ENCODE peak calls at places on chromosomes 11 and 22, in five cellular contexts. K is CD4-positive, alpha-beta memory T cell; O is fibroblast of lung; L is SK-N-SH; X is SJSA1. I is an unnamed sample. For H3K4me1, the result is how much of the 10 kb centered on the place peaks cover.

GRCh38 chr22:28942801-28943500 is 59.6 kb downstream of the ZNRF3 start:
- DNase-seq in X (no peak), K (no peak), L (no peak), O (no peak), I (no peak)

GRCh38 chr11:6568191-6568918 is 35.1 kb downstream of the RRP8 start:
- DNase-seq in X (no peak), O (peak), L (no peak), K (no peak), I (no peak)

GRCh38 chr11:26297179-26297970 is 34.6 kb upstream of the ANO3 start:
- DNase-seq in L (peak), K (no peak), O (peak), X (peak), I (no peak)

GRCh38 chr22:19527861-19528417 is 3.7 kb upstream of the CLDN5 start:
- DNase-seq in L (no peak), K (no peak), X (no peak), O (peak), I (no peak)

GRCh38 chr22:44538071-44538470 is 40.0 kb upstream of the RTL6 start:
- DNase-seq in O (no peak), X (no peak), L (no peak), K (no peak), I (no peak)

GRCh38 chr22:46057206-46057605 is 80.2 kb upstream of the WNT7B start:
- DNase-seq in K (no peak), L (no peak), X (no peak), O (peak), I (peak)

GRCh38 chr11:126438691-126439090 is 83.2 kb downstream of the ST3GAL4 start:
- DNase-seq in K (no peak), X (no peak), O (no peak), L (no peak), I (no peak)

GRCh38 chr11:37957717-37958116 is 1359.7 kb upstream of the RAG2 start:
- DNase-seq in O (no peak), K (no peak), X (no peak), L (no peak), I (no peak)

GRCh38 chr11:118884613-118885274 is 1.1 kb downstream of the CXCR5 start:
- DNase-seq in O (no peak), X (no peak), L (no peak), K (no peak), I (peak)

GRCh38 chr11:118881130-118881717 is 2.5 kb upstream of the CXCR5 start:
- DNase-seq in O (no peak), K (no peak), L (no peak), X (no peak), I (no peak)

GRCh38 chr11:118883368-118884071 is at the start of gene CXCR5:
- DNase-seq in L (no peak), O (no peak), K (peak), X (no peak), I (no peak)

GRCh38 chr11:118882489-118882888 is 1.2 kb upstream of the CXCR5 start:
- DNase-seq in L (no peak), X (no peak), K (no peak), O (no peak), I (no peak)

DNA sequence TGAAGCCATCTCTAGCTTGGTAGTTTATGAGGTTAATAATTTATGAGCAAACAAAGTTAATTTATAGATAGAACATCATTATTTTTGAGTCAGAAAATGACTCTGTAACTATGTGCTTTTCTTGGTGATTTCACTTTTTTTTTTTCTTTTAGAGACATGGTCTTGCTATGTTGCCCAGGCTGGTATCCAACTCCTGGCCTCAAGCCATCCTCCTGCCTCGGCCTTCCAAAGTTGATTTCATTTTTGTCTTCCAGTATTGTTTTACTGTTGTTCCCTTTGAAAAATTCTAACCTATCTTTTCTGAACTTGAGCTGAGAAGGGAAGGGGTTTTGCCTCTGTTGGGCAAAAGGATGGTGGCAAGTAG is 706 bp upstream of the CXCR5 start:
- DNase-seq in L (no peak), X (no peak), O (no peak), K (no peak), I (no peak)
- H3K27ac ChIP-seq in L (peak), X (no peak), O (no peak), K (peak), I (peak)

GRCh38 chr11:122707111-122707510 is 51.6 kb downstream of the UBASH3B start:
- DNase-seq in K (no peak), X (no peak), L (no peak), O (no peak), I (no peak)

GRCh38 chr11:122709042-122709760 is 53.7 kb downstream of the UBASH3B start:
- DNase-seq in X (peak), K (no peak), L (no peak), O (peak), I (no peak)

GRCh38 chr11:122706261-122706660 is 50.7 kb downstream of the UBASH3B start:
- DNase-seq in K (no peak), X (no peak), L (no peak), O (peak), I (no peak)

GRCh38 chr11:122705396-122705795 is 49.9 kb downstream of the UBASH3B start:
- DNase-seq in L (no peak), X (no peak), O (no peak), K (no peak), I (no peak)

DNA sequence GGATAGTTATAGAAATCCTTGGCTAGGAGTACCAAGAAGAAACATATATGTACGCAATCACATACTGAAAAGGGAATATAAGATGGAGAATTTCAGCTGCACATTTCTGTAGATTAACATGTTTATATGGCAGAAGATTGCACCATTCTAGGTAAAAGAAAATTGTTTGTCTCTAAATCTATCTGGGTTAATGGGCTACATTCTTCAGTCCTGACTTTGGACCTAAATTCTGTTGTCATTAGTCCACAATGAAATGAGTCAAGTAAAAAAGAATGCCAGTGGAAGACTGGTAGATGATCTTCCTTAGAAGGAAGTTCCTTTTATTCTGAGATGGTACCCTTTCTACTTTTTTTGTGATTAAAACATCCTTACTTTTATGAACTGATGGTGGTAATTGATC is 51.2 kb downstream of the UBASH3B start:
- DNase-seq in K (no peak), X (peak), L (no peak), O (peak), I (no peak)
- H3K4me1 ChIP-seq in K (under half), X (under half), L (under half), O (under half), I (under half)

GRCh38 chr22:27885977-27886842 is 32.8 kb downstream of the PITPNB start:
- DNase-seq in O (peak), K (peak), X (peak), L (peak), I (peak)

GRCh38 chr22:27880778-27881394 is 38.2 kb downstream of the PITPNB start:
- DNase-seq in L (peak), K (no peak), O (peak), X (peak), I (no peak)

GRCh38 chr22:27886843-27887151 is 32.3 kb downstream of the PITPNB start:
- DNase-seq in X (peak), L (no peak), O (no peak), K (no peak), I (no peak)

GRCh38 chr22:27881404-27881803 is 37.7 kb downstream of the PITPNB start:
- DNase-seq in O (peak), L (no peak), X (no peak), K (no peak), I (no peak)

DNA sequence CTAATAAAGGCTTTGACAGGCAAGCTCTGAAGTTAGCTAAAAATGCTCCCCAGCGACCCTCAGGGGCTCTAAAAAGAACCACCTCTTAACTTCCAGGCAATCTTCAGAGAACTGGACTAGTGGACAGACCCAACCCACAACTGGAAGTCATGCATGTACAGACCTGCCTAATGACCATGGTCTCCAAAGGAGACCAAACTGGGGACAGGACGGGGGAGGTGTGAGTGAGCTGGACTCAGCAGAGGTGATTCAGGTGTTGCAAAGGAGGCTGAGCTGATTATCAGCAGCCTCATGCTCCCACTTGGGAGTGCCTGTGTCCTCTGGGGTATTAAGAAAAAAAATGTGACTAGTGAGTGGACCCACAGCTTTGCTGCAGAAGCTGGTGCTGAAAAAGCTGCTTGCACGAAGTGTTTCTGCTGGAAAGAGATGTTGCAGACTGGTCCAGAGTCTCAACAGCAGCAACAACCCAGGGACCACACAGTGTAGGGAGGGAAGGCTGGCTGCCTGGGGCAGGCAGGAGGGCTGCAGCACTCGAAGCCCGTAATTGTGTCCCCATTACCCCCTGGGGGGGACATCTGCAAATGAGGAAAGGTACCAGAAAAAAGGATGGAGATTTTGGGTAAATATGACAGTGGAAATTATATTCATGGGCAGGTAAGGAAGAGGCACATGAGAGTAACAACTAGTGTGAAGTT is 35.3 kb downstream of the PITPNB start:
- DNase-seq in O (no peak), X (no peak), K (no peak), L (no peak), I (no peak)
- H3K27ac ChIP-seq in O (no peak), X (no peak), K (no peak), L (no peak), I (no peak)

GRCh38 chr11:79610139-79610538 is 169.3 kb upstream of the TENM4 start:
- DNase-seq in O (no peak), K (no peak), X (no peak), L (no peak), I (no peak)
- H3K4me1 ChIP-seq in O (under half), K (under half), X (under half), L (under half), I (under half)

GRCh38 chr22:43231724-43232034 is 44.7 kb upstream of the TTLL12 start:
- DNase-seq in K (no peak), X (no peak), L (no peak), O (no peak), I (no peak)
- H3K27ac ChIP-seq in K (no peak), X (no peak), L (no peak), O (no peak), I (no peak)

I was measured in Peyer's patch.